ENCODE peak calls at places on chromosomes 11 and 22, in six cellular contexts. J, Q, R, F, K and E are unnamed samples.

GRCh38 chr22:34099278-34099677 is 179.0 kb upstream of the LARGE1 start:
- DNase-seq in J (no peak), Q (no peak), R (no peak), F (no peak), K (no peak), E (no peak)

GRCh38 chr11:10664005-10664404 is 29.6 kb downstream of the IRAG1 start:
- DNase-seq in J (no peak), Q (no peak), R (no peak), F (no peak), K (no peak), E (no peak)

GRCh38 chr11:115912484-115912945 is 408.3 kb upstream of the CADM1 start:
- DNase-seq in J (peak; percentile 19), Q (no peak), R (no peak), F (no peak), K (no peak), E (no peak)

GRCh38 chr22:21714059-21714770 is 21.4 kb downstream of the YPEL1 start:
- DNase-seq in J (no peak), Q (no peak), R (no peak), F (no peak), K (no peak), E (no peak)

GRCh38 chr11:65078151-65078550 is 5.7 kb downstream of the CDCA5 start:
- DNase-seq in J (peak; percentile 79), Q (peak; percentile 63), R (peak; percentile 82), F (peak; percentile 50), K (peak; percentile 32), E (peak; percentile 84)

GRCh38 chr11:112770487-112770886 is 190.7 kb upstream of the NCAM1 start:
- DNase-seq in J (no peak), Q (no peak), R (no peak), F (no peak), K (no peak), E (no peak)

GRCh38 chr22:46430961-46431838 is 95.7 kb downstream of the TRMU start:
- DNase-seq in J (no peak), Q (peak; percentile 76), R (no peak), F (no peak), K (no peak), E (no peak)

GRCh38 chr11:134657631-134658030 is 245.6 kb upstream of the B3GAT1 start:
- DNase-seq in J (no peak), Q (peak; percentile 53), R (no peak), F (no peak), K (no peak), E (no peak)

GRCh38 chr11:104380358-104380757 is 216.4 kb upstream of the PDGFD start:
- DNase-seq in J (no peak), Q (no peak), R (no peak), F (no peak), K (no peak), E (no peak)

GRCh38 chr22:46352691-46353386 is 17.3 kb downstream of the TRMU start:
- DNase-seq in J (peak; percentile 83), Q (no peak), R (peak; percentile 79), F (no peak), K (peak; percentile 37), E (no peak)

GRCh38 chr11:2092956-2093412 is 46.2 kb downstream of the IGF2 start:
- DNase-seq in J (peak; percentile 78), Q (no peak), R (peak; percentile 74), F (peak; percentile 59), K (peak; percentile 66), E (peak; percentile 35)

GRCh38 chr11:119205080-119205479 is 1.1 kb upstream of the CBL start:
- DNase-seq in J (no peak), Q (peak; percentile 29), R (peak; percentile 87), F (no peak), K (no peak), E (no peak)

GRCh38 chr11:15117751-15118150 is 3.0 kb downstream of the INSC start:
- DNase-seq in J (no peak), Q (no peak), R (no peak), F (no peak), K (peak; percentile 27), E (no peak)

GRCh38 chr22:49503896-49504521 is 323.7 kb downstream of the BRD1 start:
- DNase-seq in J (no peak), Q (no peak), R (no peak), F (no peak), K (no peak), E (no peak)

GRCh38 chr11:69699213-69699612 is 4.6 kb downstream of the FGF19 start:
- DNase-seq in J (peak; percentile 58), Q (no peak), R (peak; percentile 62), F (no peak), K (peak; percentile 13), E (no peak)

GRCh38 chr22:30178180-30179126 is 68.1 kb downstream of the LIF start:
- DNase-seq in J (no peak), Q (no peak), R (no peak), F (no peak), K (no peak), E (no peak)

GRCh38 chr11:71572811-71573210 is 7.4 kb downstream of the KRTAP5-10 start:
- DNase-seq in J (no peak), Q (no peak), R (no peak), F (no peak), K (no peak), E (no peak)

GRCh38 chr11:65204646-65205601 is 23.2 kb downstream of the CAPN1 start:
- DNase-seq in J (peak; percentile 58), Q (no peak), R (peak; percentile 82), F (peak; percentile 32), K (no peak), E (peak; percentile 40)

GRCh38 chr22:48727454-48728058 is 1100.1 kb downstream of the BRD1 start:
- DNase-seq in J (no peak), Q (no peak), R (no peak), F (no peak), K (no peak), E (no peak)

GRCh38 chr11:12244156-12244555 is 133.2 kb upstream of the PARVA start:
- DNase-seq in J (no peak), Q (no peak), R (no peak), F (no peak), K (no peak), E (no peak)

GRCh38 chr11:58866788-58867187 is 22.3 kb upstream of the GLYATL2 start:
- DNase-seq in J (no peak), Q (no peak), R (no peak), F (no peak), K (peak; percentile 91), E (no peak)

GRCh38 chr11:13010737-13011342 is 1.7 kb downstream of the RASSF10 start:
- DNase-seq in J (no peak), Q (no peak), R (no peak), F (no peak), K (no peak), E (no peak)